ENCODE peak calls at places on chromosome X, in nine cellular contexts. E is breast epithelium, Y is gastrocnemius medialis, U is sigmoid colon, I is thyroid gland, F is lower leg skin, G is IMR-90, L is upper lobe of left lung, S is suprapubic skin. B is an unnamed sample.

GRCh38 chrX:140149761-140150160 is 184.4 kb upstream of the CXorf66 start:
- DNase-seq in E (no peak), L (no peak), I (no peak), U (no peak), G (no peak), S (no peak), F (no peak), Y (no peak), B (no peak)

GRCh38 chrX:768596-768995 is 138.0 kb downstream of the SHOX start:
- DNase-seq in I (no peak), G (no peak), E (no peak), L (no peak), Y (no peak), F (no peak), S (peak; percentile 18), U (no peak), B (no peak)

GRCh38 chrX:138710311-138710791 is 1.2 kb downstream of the FGF13 start:
- DNase-seq in I (peak; percentile 4), S (no peak), U (no peak), F (no peak), Y (no peak), E (no peak), L (peak; percentile 20), G (no peak), B (no peak)

GRCh38 chrX:40153335-40154221 is 55.8 kb upstream of the BCOR start:
- DNase-seq in E (no peak), F (no peak), U (peak; percentile 73), L (peak; percentile 77), Y (peak; percentile 30), I (peak; percentile 55), S (no peak), G (no peak), B (peak; percentile 39)

GRCh38 chrX:53262918-53263394 is 18.4 kb downstream of the IQSEC2 start:
- DNase-seq in U (no peak), S (no peak), F (no peak), G (peak; percentile 55), I (no peak), E (peak; percentile 18), Y (no peak), L (no peak), B (peak; percentile 18)

GRCh38 chrX:9824554-9824953 is 38.3 kb downstream of the SHROOM2 start:
- DNase-seq in U (no peak), L (no peak), E (no peak), G (no peak), F (no peak), I (no peak), S (no peak), Y (no peak), B (no peak)

GRCh38 chrX:31443654-31444053 is 371.8 kb upstream of the FTHL17 start:
- DNase-seq in U (no peak), G (no peak), S (no peak), L (no peak), I (no peak), F (no peak), Y (no peak), E (no peak), B (no peak)

GRCh38 chrX:104270916-104271512 is 16.3 kb upstream of the ESX1 start:
- DNase-seq in G (peak; percentile 22), L (no peak), E (peak; percentile 22), U (no peak), Y (peak; percentile 55), I (peak; percentile 21), F (peak; percentile 21), S (no peak), B (peak; percentile 16)

GRCh38 chrX:57119416-57119815 is 1.9 kb downstream of the SPIN2B start:
- DNase-seq in E (no peak), S (no peak), G (no peak), L (no peak), I (no peak), F (no peak), U (no peak), Y (no peak), B (no peak)

DNA sequence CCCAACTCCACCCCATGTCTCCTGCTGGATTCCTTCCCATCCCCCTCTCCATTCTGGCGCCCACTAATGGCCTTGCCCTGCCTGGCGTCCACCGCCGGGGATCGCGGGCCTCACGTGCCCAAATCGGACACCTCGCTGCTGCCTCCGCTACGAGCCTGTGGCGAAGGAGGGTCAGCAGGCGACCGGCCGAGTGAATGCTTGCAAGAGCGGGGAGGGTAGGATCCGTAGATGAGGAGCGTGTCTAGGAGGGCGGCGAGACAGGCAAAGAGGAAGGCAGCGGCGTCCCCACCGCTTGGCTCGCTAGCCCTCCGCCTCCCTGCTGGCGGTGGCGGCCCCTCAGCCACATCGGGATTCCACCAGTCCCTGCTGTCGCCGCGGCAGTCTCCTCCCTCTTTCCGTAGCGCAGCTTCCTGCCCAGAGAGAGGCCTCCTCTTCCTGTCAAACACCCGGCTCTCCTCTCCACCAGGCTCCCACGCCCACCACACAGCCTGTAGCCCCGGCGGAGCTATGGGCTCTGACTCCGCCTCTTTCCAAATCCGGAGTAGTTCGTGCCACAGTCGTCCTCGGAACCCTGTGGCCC is at the start of gene SPIN2B:
- DNase-seq in F (peak; percentile 59), L (peak; percentile 86), S (peak; percentile 83), G (peak; percentile 70), E (peak; percentile 59), I (peak; percentile 81), U (peak; percentile 90), Y (peak; percentile 68), B (peak; percentile 30)
- TF ChIP-seq POLR2A in F (no peak), L (peak; percentile 27), S (no peak), G (no peak), E (no peak), I (peak; percentile 78), U (peak; percentile 38), Y (peak; percentile 36), B (peak; percentile 80)

DNA sequence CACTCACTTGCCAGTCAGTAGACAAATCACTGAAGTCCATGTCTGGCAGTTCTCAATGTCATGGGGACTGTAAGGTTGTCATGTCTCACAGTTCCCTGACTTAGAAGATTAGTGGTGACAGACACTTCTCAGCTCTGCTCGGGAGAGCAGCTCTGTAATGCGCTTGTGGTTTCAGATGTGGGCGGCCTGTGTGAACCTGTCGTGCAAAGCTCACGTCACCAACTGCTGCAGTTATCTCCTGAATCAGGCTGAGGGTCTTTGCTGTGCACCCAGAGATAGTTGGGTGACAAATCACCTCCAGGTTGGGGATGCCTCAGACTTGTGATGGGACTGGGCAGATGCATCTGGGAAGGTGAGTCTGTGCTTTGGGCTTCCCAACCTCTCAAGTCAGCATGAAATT is at the start of gene IL9R:
- DNase-seq in F (no peak), G (no peak), U (no peak), E (no peak), L (no peak), Y (no peak), I (no peak), S (no peak), B (no peak)
- TF ChIP-seq POLR2A in F (no peak), G (no peak), U (no peak), E (no peak), L (no peak), Y (no peak), I (no peak), S (no peak), B (no peak)

GRCh38 chrX:47650164-47651042 is at the start of gene ELK1:
- DNase-seq in Y (peak; percentile 97), G (peak; percentile 98), L (peak; percentile 97), U (peak; percentile 99), S (peak; percentile 97), F (peak; percentile 93), I (peak; percentile 97), E (peak; percentile 97), B (peak; percentile 50)
- TF ChIP-seq POLR2A in Y (peak; percentile 72), G (peak; percentile 71), L (peak; percentile 32), U (peak; percentile 43), S (no peak), F (no peak), I (peak; percentile 62), E (peak; percentile 35), B (peak; percentile 32)

DNA sequence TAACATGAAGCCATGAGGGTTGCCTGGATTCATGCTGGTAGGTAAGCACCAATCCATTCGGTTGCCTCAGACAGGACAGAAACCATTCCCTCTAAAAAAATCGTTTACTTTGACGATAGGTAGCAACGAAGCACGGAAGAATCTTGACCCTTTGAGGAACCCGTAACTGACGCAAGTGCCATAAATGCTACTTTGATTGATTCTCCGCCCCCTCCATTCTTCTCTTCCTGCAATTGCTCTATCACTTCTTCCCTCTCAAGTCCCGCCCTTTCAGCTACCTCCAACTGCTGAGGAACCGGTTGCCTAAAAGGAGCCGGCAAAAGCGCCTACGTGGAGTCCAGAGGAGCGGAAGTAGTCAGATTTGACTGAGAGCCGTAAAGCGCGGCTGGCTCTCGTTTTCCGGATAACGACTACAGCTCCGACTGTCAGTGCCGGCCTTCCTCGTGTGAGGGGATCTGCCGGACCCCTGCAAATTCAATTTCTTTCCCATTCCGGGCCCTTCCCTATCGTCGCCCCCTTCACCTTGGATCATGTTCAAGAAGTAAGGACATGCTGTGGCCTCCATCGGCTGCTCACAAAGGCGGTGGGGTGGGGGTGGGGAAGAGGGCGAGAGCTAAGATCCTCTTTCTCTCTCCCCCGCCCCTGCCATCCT is at the start of gene MCTS1:
- DNase-seq in Y (peak; percentile 84), E (peak; percentile 84), G (peak; percentile 96), F (peak; percentile 85), L (peak; percentile 85), U (peak; percentile 93), I (peak; percentile 87), S (peak; percentile 85), B (peak; percentile 54)
- TF ChIP-seq POLR2A in Y (peak; percentile 69), E (no peak), G (peak; percentile 61), F (no peak), L (no peak), U (peak; percentile 25), I (peak; percentile 53), S (no peak), B (peak; percentile 36)

GRCh38 chrX:37646254-37646653 is 39.3 kb upstream of the XK start:
- DNase-seq in F (no peak), I (no peak), L (no peak), E (no peak), U (no peak), Y (no peak), G (no peak), S (no peak), B (no peak)
- TF ChIP-seq POLR2A in F (no peak), I (no peak), L (no peak), E (no peak), U (no peak), Y (no peak), G (no peak), S (no peak), B (no peak)

GRCh38 chrX:74536142-74537010 is 78.0 kb downstream of the RLIM start:
- DNase-seq in L (peak; percentile 82), E (peak; percentile 71), S (peak; percentile 84), I (peak; percentile 86), U (peak; percentile 96), G (peak; percentile 83), F (peak; percentile 21), Y (peak; percentile 77), B (peak; percentile 48)
- TF ChIP-seq POLR2A in L (no peak), E (peak; percentile 20), S (no peak), I (peak; percentile 56), U (no peak), G (peak; percentile 16), F (no peak), Y (no peak), B (peak; percentile 18)

B was measured in H54.